ENCODE peak calls at places on chromosome 9, in ten cellular contexts. One of them, this sample, is unnamed. For H3K4me1, the result is how much of the 10 kb centered on the place peaks cover.

GRCh38 chr9:19441730-19442129 is 32.9 kb downstream of the ACER2 start:
- DNase-seq in adipocyte: no peak
- DNase-seq in IMR-90: no peak
- DNase-seq in astrocyte: no peak
- DNase-seq in H1: no peak
- DNase-seq in MM.1S: peak
- DNase-seq in HepG2: no peak
- DNase-seq in mammary epithelial cell: no peak
- DNase-seq in keratinocyte: no peak
- DNase-seq in endodermal cell: no peak
- DNase-seq in this sample: peak

GRCh38 chr9:137816531-137817235 is 60.9 kb upstream of the CACNA1B start:
- DNase-seq in adipocyte: no peak
- DNase-seq in IMR-90: no peak
- DNase-seq in astrocyte: no peak
- DNase-seq in H1: no peak
- DNase-seq in MM.1S: no peak
- DNase-seq in HepG2: no peak
- DNase-seq in mammary epithelial cell: no peak
- DNase-seq in keratinocyte: no peak
- DNase-seq in endodermal cell: no peak
- DNase-seq in this sample: no peak

GRCh38 chr9:77999231-77999631 is 32.4 kb downstream of the GNAQ start:
- DNase-seq in adipocyte: peak
- DNase-seq in IMR-90: peak
- DNase-seq in astrocyte: peak
- DNase-seq in H1: no peak
- DNase-seq in MM.1S: no peak
- DNase-seq in HepG2: no peak
- DNase-seq in mammary epithelial cell: no peak
- DNase-seq in keratinocyte: no peak
- DNase-seq in endodermal cell: no peak
- DNase-seq in this sample: peak

GRCh38 chr9:37667706-37668672 is 17.2 kb downstream of the FRMPD1 start:
- DNase-seq in adipocyte: no peak
- DNase-seq in IMR-90: no peak
- DNase-seq in astrocyte: no peak
- DNase-seq in H1: peak
- DNase-seq in MM.1S: no peak
- DNase-seq in HepG2: peak
- DNase-seq in mammary epithelial cell: no peak
- DNase-seq in keratinocyte: no peak
- DNase-seq in endodermal cell: peak
- DNase-seq in this sample: peak

GRCh38 chr9:114098660-114099522 is at the start of gene KIF12:
- DNase-seq in adipocyte: peak
- DNase-seq in IMR-90: no peak
- DNase-seq in astrocyte: no peak
- DNase-seq in H1: no peak
- DNase-seq in MM.1S: no peak
- DNase-seq in HepG2: peak
- DNase-seq in mammary epithelial cell: no peak
- DNase-seq in keratinocyte: no peak
- DNase-seq in endodermal cell: peak
- DNase-seq in this sample: peak

GRCh38 chr9:37596504-37596903 is 4.1 kb upstream of the TOMM5 start:
- DNase-seq in adipocyte: no peak
- DNase-seq in IMR-90: peak
- DNase-seq in astrocyte: no peak
- DNase-seq in H1: no peak
- DNase-seq in MM.1S: no peak
- DNase-seq in HepG2: no peak
- DNase-seq in mammary epithelial cell: no peak
- DNase-seq in keratinocyte: no peak
- DNase-seq in endodermal cell: no peak
- DNase-seq in this sample: no peak

GRCh38 chr9:91111876-91112275 is 249.8 kb downstream of the AUH start:
- DNase-seq in adipocyte: no peak
- DNase-seq in IMR-90: no peak
- DNase-seq in astrocyte: no peak
- DNase-seq in H1: no peak
- DNase-seq in MM.1S: no peak
- DNase-seq in HepG2: no peak
- DNase-seq in mammary epithelial cell: no peak
- DNase-seq in keratinocyte: no peak
- DNase-seq in endodermal cell: no peak
- DNase-seq in this sample: no peak

GRCh38 chr9:82957526-82958379 is 105.2 kb downstream of the RASEF start:
- DNase-seq in adipocyte: no peak
- DNase-seq in IMR-90: no peak
- DNase-seq in astrocyte: peak
- DNase-seq in H1: no peak
- DNase-seq in MM.1S: no peak
- DNase-seq in HepG2: no peak
- DNase-seq in mammary epithelial cell: no peak
- DNase-seq in keratinocyte: no peak
- DNase-seq in endodermal cell: no peak
- DNase-seq in this sample: no peak

GRCh38 chr9:93598647-93599241 is 22.4 kb downstream of the PHF2 start:
- DNase-seq in adipocyte: no peak
- DNase-seq in IMR-90: no peak
- DNase-seq in astrocyte: peak
- DNase-seq in H1: no peak
- DNase-seq in MM.1S: no peak
- DNase-seq in HepG2: no peak
- DNase-seq in mammary epithelial cell: no peak
- DNase-seq in keratinocyte: no peak
- DNase-seq in endodermal cell: peak
- DNase-seq in this sample: no peak

GRCh38 chr9:136901516-136902258 is 15.4 kb downstream of the TRAF2 start:
- DNase-seq in adipocyte: peak
- DNase-seq in IMR-90: peak
- DNase-seq in astrocyte: peak
- DNase-seq in H1: no peak
- DNase-seq in MM.1S: peak
- DNase-seq in HepG2: peak
- DNase-seq in mammary epithelial cell: peak
- DNase-seq in keratinocyte: peak
- DNase-seq in endodermal cell: no peak
- DNase-seq in this sample: no peak

GRCh38 chr9:78575791-78576190 is 278.9 kb downstream of the PSAT1 start:
- DNase-seq in adipocyte: no peak
- DNase-seq in IMR-90: no peak
- DNase-seq in astrocyte: peak
- DNase-seq in H1: no peak
- DNase-seq in MM.1S: no peak
- DNase-seq in HepG2: no peak
- DNase-seq in mammary epithelial cell: no peak
- DNase-seq in keratinocyte: no peak
- DNase-seq in endodermal cell: no peak
- DNase-seq in this sample: no peak

GRCh38 chr9:70641631-70642030 is 227.2 kb upstream of the KLF9 start:
- DNase-seq in adipocyte: no peak
- DNase-seq in IMR-90: no peak
- DNase-seq in astrocyte: no peak
- DNase-seq in H1: no peak
- DNase-seq in MM.1S: no peak
- DNase-seq in HepG2: no peak
- DNase-seq in mammary epithelial cell: no peak
- DNase-seq in keratinocyte: no peak
- DNase-seq in endodermal cell: peak
- DNase-seq in this sample: no peak

GRCh38 chr9:107109324-107109723 is 173.8 kb upstream of the RAD23B start:
- DNase-seq in adipocyte: no peak
- DNase-seq in IMR-90: no peak
- DNase-seq in astrocyte: no peak
- DNase-seq in H1: no peak
- DNase-seq in MM.1S: no peak
- DNase-seq in HepG2: no peak
- DNase-seq in mammary epithelial cell: no peak
- DNase-seq in keratinocyte: no peak
- DNase-seq in endodermal cell: no peak
- DNase-seq in this sample: no peak

GRCh38 chr9:93288341-93288740 is 104.4 kb downstream of the WNK2 start:
- DNase-seq in adipocyte: no peak
- DNase-seq in IMR-90: no peak
- DNase-seq in astrocyte: no peak
- DNase-seq in H1: no peak
- DNase-seq in MM.1S: no peak
- DNase-seq in HepG2: peak
- DNase-seq in mammary epithelial cell: no peak
- DNase-seq in keratinocyte: no peak
- DNase-seq in endodermal cell: peak
- DNase-seq in this sample: peak

DNA sequence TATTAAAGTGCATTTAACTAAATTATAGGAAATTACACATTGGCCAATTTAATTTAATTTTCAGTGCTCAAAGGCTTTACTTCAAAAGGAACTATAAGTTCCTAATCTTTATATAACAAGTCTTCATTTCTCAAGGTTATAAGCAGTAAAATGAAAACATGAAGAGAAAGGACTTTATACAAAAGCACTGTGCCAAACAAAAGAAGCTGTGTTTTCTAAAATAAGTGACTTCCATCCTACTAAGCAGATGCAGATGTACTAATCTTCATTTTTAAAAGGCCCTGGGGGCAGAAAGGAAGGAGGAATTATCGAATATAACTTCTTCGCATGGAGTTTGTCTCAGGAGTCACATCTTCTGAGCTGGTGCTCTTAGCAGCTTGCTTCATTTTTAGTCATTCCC is 81.4 kb downstream of the SHC3 start:
- DNase-seq in adipocyte: peak
- DNase-seq in IMR-90: no peak
- DNase-seq in astrocyte: no peak
- DNase-seq in H1: no peak
- DNase-seq in MM.1S: no peak
- DNase-seq in HepG2: no peak
- DNase-seq in mammary epithelial cell: no peak
- DNase-seq in keratinocyte: no peak
- DNase-seq in endodermal cell: no peak
- DNase-seq in this sample: no peak
- H3K4me1 ChIP-seq in adipocyte: under half
- H3K4me1 ChIP-seq in IMR-90: under half
- H3K4me1 ChIP-seq in astrocyte: under half
- H3K4me1 ChIP-seq in H1: under half
- H3K4me1 ChIP-seq in MM.1S: under half
- H3K4me1 ChIP-seq in HepG2: under half
- H3K4me1 ChIP-seq in mammary epithelial cell: under half
- H3K4me1 ChIP-seq in keratinocyte: under half
- H3K4me1 ChIP-seq in endodermal cell: under half
- H3K4me1 ChIP-seq in this sample: under half

GRCh38 chr9:116352958-116353357 is 199.4 kb downstream of the PAPPA start:
- DNase-seq in adipocyte: no peak
- DNase-seq in IMR-90: no peak
- DNase-seq in astrocyte: no peak
- DNase-seq in H1: no peak
- DNase-seq in MM.1S: no peak
- DNase-seq in HepG2: no peak
- DNase-seq in mammary epithelial cell: no peak
- DNase-seq in keratinocyte: no peak
- DNase-seq in endodermal cell: no peak
- DNase-seq in this sample: no peak

GRCh38 chr9:116350213-116350612 is 196.6 kb downstream of the PAPPA start:
- DNase-seq in adipocyte: no peak
- DNase-seq in IMR-90: no peak
- DNase-seq in astrocyte: no peak
- DNase-seq in H1: no peak
- DNase-seq in MM.1S: no peak
- DNase-seq in HepG2: no peak
- DNase-seq in mammary epithelial cell: no peak
- DNase-seq in keratinocyte: no peak
- DNase-seq in endodermal cell: no peak
- DNase-seq in this sample: no peak

GRCh38 chr9:116358251-116358650 is 204.7 kb downstream of the PAPPA start:
- DNase-seq in adipocyte: no peak
- DNase-seq in IMR-90: no peak
- DNase-seq in astrocyte: no peak
- DNase-seq in H1: no peak
- DNase-seq in MM.1S: no peak
- DNase-seq in HepG2: no peak
- DNase-seq in mammary epithelial cell: no peak
- DNase-seq in keratinocyte: no peak
- DNase-seq in endodermal cell: no peak
- DNase-seq in this sample: peak

GRCh38 chr9:116359958-116360357 is 206.4 kb downstream of the PAPPA start:
- DNase-seq in adipocyte: no peak
- DNase-seq in IMR-90: no peak
- DNase-seq in astrocyte: no peak
- DNase-seq in H1: no peak
- DNase-seq in MM.1S: no peak
- DNase-seq in HepG2: no peak
- DNase-seq in mammary epithelial cell: no peak
- DNase-seq in keratinocyte: no peak
- DNase-seq in endodermal cell: no peak
- DNase-seq in this sample: no peak

GRCh38 chr9:116355153-116355827 is 201.7 kb downstream of the PAPPA start:
- DNase-seq in adipocyte: no peak
- DNase-seq in IMR-90: peak
- DNase-seq in astrocyte: peak
- DNase-seq in H1: no peak
- DNase-seq in MM.1S: no peak
- DNase-seq in HepG2: peak
- DNase-seq in mammary epithelial cell: peak
- DNase-seq in keratinocyte: no peak
- DNase-seq in endodermal cell: peak
- DNase-seq in this sample: peak
- H3K9ac ChIP-seq in adipocyte: peak
- H3K9ac ChIP-seq in IMR-90: no peak
- H3K9ac ChIP-seq in astrocyte: no peak
- H3K9ac ChIP-seq in H1: no peak
- H3K9ac ChIP-seq in MM.1S: no peak
- H3K9ac ChIP-seq in HepG2: no peak
- H3K9ac ChIP-seq in mammary epithelial cell: no peak
- H3K9ac ChIP-seq in keratinocyte: no peak
- H3K9ac ChIP-seq in endodermal cell: no peak
- H3K9ac ChIP-seq in this sample: no peak

DNA sequence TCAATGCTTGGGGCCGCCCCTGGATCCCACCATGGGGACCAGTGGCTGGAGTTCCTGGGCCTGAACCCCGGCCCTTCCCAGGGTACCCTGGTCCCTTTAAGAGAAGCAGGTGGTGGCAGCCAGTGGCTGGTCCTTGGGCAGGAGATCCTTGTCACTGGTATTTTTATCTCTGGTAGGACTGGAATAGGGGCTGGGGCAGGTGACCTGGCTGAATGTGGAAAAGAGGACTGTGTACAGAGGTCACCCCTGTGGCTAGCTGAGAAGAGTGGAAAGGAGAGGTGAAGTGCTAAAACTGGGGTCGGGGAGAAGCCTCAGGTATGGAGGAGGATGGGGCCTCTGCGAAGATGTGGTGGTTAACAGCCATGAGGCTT is 7.0 kb downstream of the CRAT start:
- DNase-seq in adipocyte: no peak
- DNase-seq in IMR-90: no peak
- DNase-seq in astrocyte: no peak
- DNase-seq in H1: no peak
- DNase-seq in MM.1S: no peak
- DNase-seq in HepG2: no peak
- DNase-seq in mammary epithelial cell: no peak
- DNase-seq in keratinocyte: no peak
- DNase-seq in endodermal cell: no peak
- DNase-seq in this sample: peak
- H3K4me1 ChIP-seq in adipocyte: under half
- H3K4me1 ChIP-seq in IMR-90: under half
- H3K4me1 ChIP-seq in astrocyte: under half
- H3K4me1 ChIP-seq in H1: under half
- H3K4me1 ChIP-seq in MM.1S: under half
- H3K4me1 ChIP-seq in HepG2: under half
- H3K4me1 ChIP-seq in mammary epithelial cell: under half
- H3K4me1 ChIP-seq in keratinocyte: under half
- H3K4me1 ChIP-seq in endodermal cell: under half
- H3K4me1 ChIP-seq in this sample: under half

GRCh38 chr9:96871176-96871575 is 16.9 kb upstream of the ZNF782 start:
- DNase-seq in adipocyte: no peak
- DNase-seq in IMR-90: no peak
- DNase-seq in astrocyte: no peak
- DNase-seq in H1: no peak
- DNase-seq in MM.1S: no peak
- DNase-seq in HepG2: no peak
- DNase-seq in mammary epithelial cell: peak
- DNase-seq in keratinocyte: no peak
- DNase-seq in endodermal cell: no peak
- DNase-seq in this sample: peak
- H3K9ac ChIP-seq in adipocyte: no peak
- H3K9ac ChIP-seq in IMR-90: no peak
- H3K9ac ChIP-seq in astrocyte: no peak
- H3K9ac ChIP-seq in H1: no peak
- H3K9ac ChIP-seq in MM.1S: no peak
- H3K9ac ChIP-seq in HepG2: no peak
- H3K9ac ChIP-seq in mammary epithelial cell: no peak
- H3K9ac ChIP-seq in keratinocyte: no peak
- H3K9ac ChIP-seq in endodermal cell: no peak
- H3K9ac ChIP-seq in this sample: peak

This sample was measured in trophoblast cell.